ENCODE peak calls at places on chromosomes 6 and 20, in six cellular contexts. E, W, P, V, K and R are unnamed samples.

GRCh38 chr6:30060634-30060981 is 457 bp upstream of the POLR1H start:
- DNase-seq in E (peak), W (no peak), P (peak), K (no peak), V (no peak), R (peak)

GRCh38 chr20:38435555-38435939 is 419 bp upstream of the SNHG17 start:
- DNase-seq in V (no peak), P (no peak), E (no peak), K (peak), W (no peak), R (peak)

GRCh38 chr6:109623288-109623687 is 67.7 kb downstream of the AK9 start:
- DNase-seq in K (no peak), P (no peak), W (no peak), E (no peak), V (no peak), R (peak)

GRCh38 chr6:127737009-127737486 is 160.1 kb downstream of the C6orf58 start:
- DNase-seq in E (peak), V (no peak), W (peak), P (no peak), K (peak), R (peak)

GRCh38 chr6:111586554-111586953 is 19.1 kb downstream of the TRAF3IP2 start:
- DNase-seq in W (no peak), P (no peak), V (no peak), E (no peak), K (no peak), R (no peak)

GRCh38 chr6:160192840-160193239 is 65.8 kb downstream of the SLC22A2 start:
- DNase-seq in P (no peak), E (no peak), V (no peak), K (no peak), W (no peak), R (no peak)

GRCh38 chr20:53162251-53162835 is 190.2 kb downstream of the TSHZ2 start:
- DNase-seq in E (no peak), P (peak), W (no peak), K (peak), V (no peak), R (peak)

GRCh38 chr6:155498370-155498769 is 42.7 kb upstream of the NOX3 start:
- DNase-seq in K (peak), V (no peak), W (no peak), P (no peak), E (no peak), R (peak)

GRCh38 chr6:74415056-74415455 is 719.1 kb downstream of the CD109 start:
- DNase-seq in P (no peak), V (no peak), K (no peak), W (no peak), E (no peak), R (no peak)

GRCh38 chr20:17505664-17506517 is 25.3 kb downstream of the BFSP1 start:
- DNase-seq in V (peak), W (peak), E (no peak), K (no peak), P (no peak), R (peak)

GRCh38 chr6:1016329-1017302 is 295.3 kb upstream of the FOXQ1 start:
- DNase-seq in E (no peak), W (no peak), K (no peak), V (no peak), P (no peak), R (no peak)

GRCh38 chr6:12150812-12151432 is 138.8 kb downstream of the HIVEP1 start:
- DNase-seq in E (peak), W (no peak), K (peak), P (no peak), V (no peak), R (peak)

GRCh38 chr20:4962257-4962855 is 39.0 kb downstream of the SLC23A2 start:
- DNase-seq in K (no peak), W (no peak), E (no peak), P (no peak), V (no peak), R (no peak)

GRCh38 chr20:3409417-3409816 is 1.9 kb upstream of the DNAAF9 start:
- DNase-seq in W (no peak), E (no peak), V (no peak), K (no peak), P (no peak), R (no peak)

GRCh38 chr6:75213112-75213511 is 7.3 kb upstream of the COL12A1 start:
- DNase-seq in W (no peak), E (no peak), P (no peak), V (no peak), K (no peak), R (no peak)

GRCh38 chr6:126804255-126805064 is 314.0 kb upstream of the RSPO3 start:
- DNase-seq in W (no peak), E (no peak), V (no peak), K (peak), P (no peak), R (peak)

GRCh38 chr6:56381852-56382251 is 134.5 kb upstream of the COL21A1 start:
- DNase-seq in W (no peak), K (peak), P (no peak), V (no peak), E (no peak), R (peak)

GRCh38 chr6:105514306-105514705 is 111.4 kb upstream of the PREP start:
- DNase-seq in V (no peak), K (no peak), P (no peak), E (no peak), W (no peak), R (no peak)

GRCh38 chr6:26416288-26416687 is 14.2 kb downstream of the BTN3A1 start:
- DNase-seq in P (no peak), K (no peak), E (no peak), V (no peak), W (no peak), R (no peak)

GRCh38 chr6:167094820-167095637 is 27.9 kb upstream of the CCR6 start:
- DNase-seq in E (no peak), K (peak), P (no peak), V (no peak), W (no peak), R (no peak)

GRCh38 chr6:167404385-167405049 is 79.6 kb downstream of the TTLL2 start:
- DNase-seq in P (no peak), E (no peak), W (no peak), K (no peak), V (no peak), R (no peak)

GRCh38 chr6:112502348-112503130 is 155.4 kb downstream of the RFPL4B start:
- DNase-seq in W (no peak), P (no peak), V (no peak), K (no peak), E (no peak), R (peak)

GRCh38 chr6:30006170-30007131 is 54.6 kb upstream of the POLR1H start:
- DNase-seq in E (peak), K (no peak), V (no peak), W (no peak), P (peak), R (no peak)